ENCODE peak calls at places on chromosomes 7 and 10, in ten cellular contexts. F, G, Q, S, W, Z, R, B, Y and L are unnamed samples.

GRCh38 chr7:2353650-2354172 is 916 bp upstream of the EIF3B start:
- DNase-seq in Z (peak; percentile 88), Q (peak; percentile 95), R (peak; percentile 93), W (peak; percentile 94), G (peak; percentile 77), S (peak; percentile 53), B (peak; percentile 89), F (no peak), Y (peak; percentile 81), L (peak; percentile 54)

GRCh38 chr7:90710466-90710850 is 114.3 kb downstream of the CDK14 start:
- DNase-seq in R (no peak), F (no peak), B (no peak), Y (no peak), S (no peak), W (no peak), G (no peak), Q (no peak), Z (no peak), L (no peak)

GRCh38 chr10:5453749-5454489 is 41.6 kb downstream of the NET1 start:
- DNase-seq in F (no peak), G (no peak), Q (no peak), B (peak; percentile 78), R (no peak), Y (no peak), S (no peak), W (no peak), Z (no peak), L (no peak)

GRCh38 chr10:22086730-22087364 is 83.3 kb upstream of the DNAJC1 start:
- DNase-seq in Y (peak; percentile 73), Q (no peak), Z (no peak), B (peak; percentile 98), R (peak; percentile 86), S (no peak), F (peak; percentile 61), W (peak; percentile 79), G (no peak), L (no peak)

GRCh38 chr7:51121036-51121780 is 195.4 kb downstream of the COBL start:
- DNase-seq in B (no peak), R (no peak), F (no peak), Q (no peak), G (no peak), Z (no peak), S (no peak), Y (no peak), W (no peak), L (no peak)

GRCh38 chr7:48537561-48537960 is 366.3 kb downstream of the ABCA13 start:
- DNase-seq in Y (peak; percentile 0), S (no peak), Q (no peak), B (no peak), R (peak; percentile 0), W (peak; percentile 59), G (no peak), Z (no peak), F (no peak), L (no peak)

GRCh38 chr7:94375713-94376112 is 19.0 kb upstream of the COL1A2 start:
- DNase-seq in G (no peak), W (peak; percentile 75), Q (no peak), Y (peak; percentile 99), Z (no peak), S (no peak), R (peak; percentile 99), F (peak; percentile 99), B (no peak), L (no peak)

GRCh38 chr10:62230344-62231138 is 38.1 kb downstream of the RTKN2 start:
- DNase-seq in R (peak; percentile 60), W (no peak), Y (peak; percentile 43), G (no peak), S (no peak), Q (no peak), Z (no peak), B (no peak), F (peak; percentile 40), L (no peak)

GRCh38 chr7:94400643-94401042 is 5.9 kb downstream of the COL1A2 start:
- DNase-seq in F (peak; percentile 54), R (peak; percentile 63), Z (no peak), B (no peak), Y (no peak), W (no peak), G (no peak), Q (no peak), S (no peak), L (no peak)

GRCh38 chr7:32511791-32512190 is 16.5 kb downstream of the AVL9 start:
- DNase-seq in S (no peak), Z (no peak), Q (no peak), R (peak; percentile 51), W (no peak), F (peak; percentile 54), G (no peak), B (no peak), Y (peak; percentile 83), L (no peak)

GRCh38 chr7:28984631-28985030 is 26.5 kb upstream of the TRIL start:
- DNase-seq in B (peak; percentile 67), Y (peak; percentile 81), Q (no peak), S (no peak), R (peak; percentile 86), G (no peak), W (peak; percentile 60), Z (no peak), F (peak; percentile 90), L (no peak)

GRCh38 chr10:14481752-14482151 is 151.0 kb upstream of the FRMD4A start:
- DNase-seq in F (no peak), B (no peak), Y (no peak), W (no peak), Z (no peak), S (no peak), R (peak; percentile 57), Q (no peak), G (no peak), L (no peak)

GRCh38 chr7:84697506-84697905 is 489.4 kb downstream of the SEMA3D start:
- DNase-seq in S (no peak), B (no peak), Z (no peak), F (peak; percentile 94), G (no peak), Y (peak; percentile 95), R (peak; percentile 95), Q (no peak), W (no peak), L (no peak)

GRCh38 chr7:1285556-1286301 is 53.1 kb downstream of the UNCX start:
- DNase-seq in G (no peak), R (no peak), W (no peak), B (no peak), Y (no peak), S (no peak), Z (no peak), Q (no peak), F (no peak), L (no peak)

GRCh38 chr7:100465702-100466311 is 1.7 kb upstream of the SPACDR start:
- DNase-seq in Y (peak; percentile 70), B (peak; percentile 93), Z (no peak), R (peak; percentile 74), G (no peak), W (peak; percentile 83), Q (no peak), F (peak; percentile 69), S (peak; percentile 62), L (no peak)

GRCh38 chr7:137932881-137933269 is 69.0 kb downstream of the CREB3L2 start:
- DNase-seq in B (no peak), S (peak; percentile 37), Y (peak; percentile 77), R (peak; percentile 82), G (no peak), Z (no peak), Q (no peak), W (no peak), F (peak; percentile 82), L (no peak)

GRCh38 chr10:17848646-17849045 is 39.5 kb downstream of the MRC1 start:
- DNase-seq in Y (no peak), S (no peak), Q (no peak), R (no peak), W (no peak), B (no peak), Z (no peak), F (no peak), G (no peak), L (no peak)

GRCh38 chr10:89119651-89120050 is 87.5 kb downstream of the CH25H start:
- DNase-seq in Y (no peak), Z (no peak), B (no peak), Q (no peak), S (no peak), R (no peak), G (no peak), F (no peak), W (no peak), L (no peak)

GRCh38 chr10:30073045-30073766 is 13.8 kb upstream of the JCAD start:
- DNase-seq in F (no peak), Z (no peak), S (no peak), R (no peak), B (no peak), W (no peak), Y (no peak), Q (no peak), G (no peak), L (no peak)

GRCh38 chr7:156897673-156898072 is 4.7 kb upstream of the LMBR1 start:
- DNase-seq in Q (no peak), W (no peak), F (peak; percentile 56), G (no peak), R (peak; percentile 53), B (peak; percentile 56), S (no peak), Y (peak; percentile 68), Z (no peak), L (no peak)

GRCh38 chr7:6139189-6139996 is 108.2 kb downstream of the ANKRD61 start:
- DNase-seq in Q (no peak), R (no peak), F (no peak), W (no peak), S (peak; percentile 51), B (no peak), Y (no peak), Z (no peak), G (no peak), L (no peak)

GRCh38 chr10:72730462-72730861 is 38.5 kb downstream of the MCU start:
- DNase-seq in Z (no peak), Q (no peak), B (no peak), S (no peak), Y (peak; percentile 41), G (no peak), R (peak; percentile 90), W (no peak), F (peak; percentile 89), L (no peak)

GRCh38 chr10:33460461-33461294 is 126.2 kb upstream of the NRP1 start:
- DNase-seq in R (peak; percentile 62), Z (no peak), Y (peak; percentile 41), F (peak; percentile 80), B (peak; percentile 67), Q (no peak), S (no peak), G (no peak), W (peak; percentile 33), L (no peak)

GRCh38 chr10:12479924-12480323 is 130.6 kb downstream of the CAMK1D start:
- DNase-seq in Y (no peak), G (no peak), Z (no peak), R (no peak), B (no peak), Q (no peak), S (no peak), W (no peak), F (no peak), L (no peak)

GRCh38 chr10:103868200-103868599 is 12.8 kb upstream of the SH3PXD2A start:
- DNase-seq in W (no peak), R (no peak), Q (no peak), B (no peak), Z (no peak), Y (no peak), S (no peak), G (no peak), F (no peak), L (no peak)

GRCh38 chr10:5284311-5285057 is 80.3 kb upstream of the UCN3 start:
- DNase-seq in G (no peak), B (no peak), S (peak; percentile 71), W (no peak), Y (peak; percentile 75), F (peak; percentile 60), R (peak; percentile 97), Z (no peak), Q (no peak), L (no peak)

GRCh38 chr10:2980791-2981360 is 86.5 kb upstream of the PFKP start:
- DNase-seq in W (no peak), B (no peak), Z (no peak), Q (no peak), Y (peak; percentile 78), R (peak; percentile 64), S (no peak), F (peak; percentile 25), G (no peak), L (no peak)

GRCh38 chr10:106577266-106577665 is 587.2 kb downstream of the SORCS1 start:
- DNase-seq in R (peak; percentile 59), Q (no peak), S (no peak), F (no peak), Y (peak; percentile 68), Z (no peak), W (peak; percentile 59), G (no peak), B (no peak), L (peak; percentile 13)